ENCODE peak calls at places on chromosomes 5 and 9, in five cellular contexts. S, T, Q, P and A are unnamed samples.

GRCh38 chr9:21695874-21696341 is 106.5 kb upstream of the MTAP start:
- DNase-seq in P (no peak), S (no peak), Q (peak), T (no peak), A (no peak)

GRCh38 chr5:38347040-38347763 is 88.8 kb downstream of the EGFLAM start:
- DNase-seq in P (no peak), Q (no peak), S (no peak), T (no peak), A (no peak)

GRCh38 chr5:82911902-82912301 is 165.3 kb downstream of the TMEM167A start:
- DNase-seq in S (no peak), P (peak), Q (no peak), T (no peak), A (no peak)

GRCh38 chr9:90933468-90933867 is 131.8 kb downstream of the SYK start:
- DNase-seq in P (no peak), S (no peak), T (no peak), Q (no peak), A (no peak)

GRCh38 chr9:32360983-32361673 is 23.3 kb upstream of the ACO1 start:
- DNase-seq in S (no peak), Q (no peak), P (no peak), T (no peak), A (no peak)

GRCh38 chr5:40474250-40474649 is 205.5 kb upstream of the PTGER4 start:
- DNase-seq in Q (no peak), T (no peak), S (no peak), P (no peak), A (no peak)

GRCh38 chr9:91741529-91741928 is 208.5 kb downstream of the ROR2 start:
- DNase-seq in Q (no peak), S (no peak), T (no peak), P (no peak), A (no peak)

GRCh38 chr5:154086123-154086522 is 47.4 kb downstream of the MFAP3 start:
- DNase-seq in S (no peak), P (no peak), T (no peak), Q (no peak), A (no peak)

GRCh38 chr9:93172646-93173364 is 11.1 kb upstream of the WNK2 start:
- DNase-seq in S (no peak), Q (no peak), P (no peak), T (no peak), A (no peak)

GRCh38 chr9:134458111-134458845 is 132.0 kb downstream of the RXRA start:
- DNase-seq in Q (no peak), S (no peak), P (peak), T (no peak), A (no peak)

GRCh38 chr9:125189011-125189360 is 617 bp downstream of the PPP6C start:
- DNase-seq in S (peak), T (peak), P (peak), Q (peak), A (peak)

GRCh38 chr5:146706321-146706972 is 172.1 kb downstream of the PPP2R2B start:
- DNase-seq in S (no peak), T (no peak), Q (no peak), P (no peak), A (no peak)

GRCh38 chr5:44402084-44402483 is 12.9 kb upstream of the FGF10 start:
- DNase-seq in P (no peak), S (no peak), T (no peak), Q (no peak), A (no peak)

GRCh38 chr9:130030821-130031481 is 12.0 kb downstream of the FNBP1 start:
- DNase-seq in T (no peak), P (no peak), S (no peak), Q (no peak), A (peak)

GRCh38 chr9:81665514-81665838 is 23.9 kb downstream of the TLE1 start:
- DNase-seq in S (no peak), P (no peak), T (no peak), Q (no peak), A (no peak)

GRCh38 chr5:58239731-58240130 is 220.2 kb downstream of the PLK2 start:
- DNase-seq in T (no peak), S (no peak), P (no peak), Q (no peak), A (no peak)

GRCh38 chr5:178590141-178590923 is at the start of gene COL23A1:
- DNase-seq in T (peak), S (no peak), Q (peak), P (peak), A (peak)

GRCh38 chr9:121199921-121200320 is 1.7 kb downstream of the RAB14 start:
- DNase-seq in Q (no peak), P (no peak), S (no peak), T (no peak), A (no peak)

GRCh38 chr9:14309403-14309802 is 4.5 kb downstream of the NFIB start:
- DNase-seq in S (no peak), T (no peak), Q (no peak), P (no peak), A (no peak)

GRCh38 chr5:132684922-132685720 is 11.3 kb downstream of the IL4 start:
- DNase-seq in Q (no peak), S (no peak), T (no peak), P (no peak), A (no peak)

GRCh38 chr5:139711852-139712171 is 63.7 kb downstream of the CXXC5 start:
- DNase-seq in S (no peak), P (no peak), T (no peak), Q (peak), A (peak)

GRCh38 chr5:178535299-178536175 is 54.7 kb downstream of the COL23A1 start:
- DNase-seq in Q (peak), S (no peak), T (peak), P (peak), A (peak)

GRCh38 chr5:67644221-67644920 is 447.8 kb upstream of the CD180 start:
- DNase-seq in Q (no peak), S (no peak), P (no peak), T (no peak), A (no peak)

GRCh38 chr5:132418876-132419275 is 49.4 kb downstream of the SLC22A5 start:
- DNase-seq in T (no peak), S (no peak), Q (no peak), P (no peak), A (no peak)

GRCh38 chr5:126004636-126005035 is 418.6 kb upstream of the GRAMD2B start:
- DNase-seq in T (no peak), P (no peak), Q (no peak), S (peak), A (no peak)

GRCh38 chr5:102718819-102719218 is 36.3 kb upstream of the PAM start:
- DNase-seq in S (no peak), T (no peak), P (no peak), Q (no peak), A (no peak)

GRCh38 chr5:134171972-134172371 is 4.8 kb downstream of the SKP1 start:
- DNase-seq in Q (no peak), S (no peak), T (peak), P (no peak), A (no peak)

GRCh38 chr5:106843812-106844416 is 826.8 kb downstream of the EFNA5 start:
- DNase-seq in S (no peak), T (no peak), P (no peak), Q (no peak), A (no peak)

GRCh38 chr9:134396825-134397224 is 70.6 kb downstream of the RXRA start:
- DNase-seq in P (no peak), T (no peak), Q (peak), S (no peak), A (no peak)

GRCh38 chr9:120715331-120715924 is 1.2 kb upstream of the MEGF9 start:
- DNase-seq in Q (peak), T (no peak), P (peak), S (no peak), A (peak)

GRCh38 chr9:5478214-5478613 is 27.9 kb downstream of the CD274 start:
- DNase-seq in T (no peak), S (no peak), P (no peak), Q (no peak), A (no peak)

GRCh38 chr9:134644715-134645606 is 3.4 kb downstream of the COL5A1 start:
- DNase-seq in P (peak), S (peak), T (peak), Q (no peak), A (peak)

GRCh38 chr9:91065231-91066041 is 263.8 kb downstream of the SYK start:
- DNase-seq in T (no peak), Q (no peak), S (no peak), P (no peak), A (no peak)

GRCh38 chr5:125026900-125027731 is 280.7 kb upstream of the ZNF608 start:
- DNase-seq in Q (no peak), T (peak), S (peak), P (no peak), A (no peak)

GRCh38 chr5:80761966-80762365 is 107.2 kb upstream of the DHFR start:
- DNase-seq in T (no peak), P (no peak), Q (no peak), S (no peak), A (no peak)

GRCh38 chr9:122536138-122536537 is 9.0 kb upstream of the OR1N1 start:
- DNase-seq in T (no peak), P (no peak), S (no peak), Q (no peak), A (no peak)

GRCh38 chr9:16031971-16032370 is 479.1 kb downstream of the CCDC171 start:
- DNase-seq in S (no peak), P (no peak), Q (no peak), T (no peak), A (no peak)

GRCh38 chr5:16934669-16935068 is 1.4 kb downstream of the MYO10 start:
- DNase-seq in Q (no peak), P (no peak), T (no peak), S (peak), A (peak)
- H3K4me3 ChIP-seq in Q (peak), P (peak), T (peak), S (peak), A (peak)

GRCh38 chr9:95875305-95876137 is at the start of gene ERCC6L2:
- DNase-seq in S (peak), P (peak), Q (peak), T (peak), A (peak)
- TF ChIP-seq POLR2A in S (peak), P (no peak), Q (no peak), T (peak), A (peak)

GRCh38 chr5:96931605-96932004 is 4.3 kb upstream of the LNPEP start:
- DNase-seq in S (no peak), P (no peak), T (no peak), Q (no peak), A (no peak)
- H3K4me3 ChIP-seq in S (no peak), P (no peak), T (no peak), Q (no peak), A (no peak)

GRCh38 chr5:29162297-29162696 is 2031.2 kb upstream of the CDH6 start:
- DNase-seq in T (no peak), S (no peak), Q (no peak), P (no peak), A (no peak)
- TF ChIP-seq POLR2A in T (no peak), S (no peak), Q (no peak), P (no peak), A (no peak)

GRCh38 chr5:42951169-42951846 is 88.8 kb downstream of the ANXA2R start:
- DNase-seq in T (peak), Q (peak), P (peak), S (peak), A (peak)
- H3K4me3 ChIP-seq in T (peak), Q (peak), P (peak), S (peak), A (no peak)

DNA sequence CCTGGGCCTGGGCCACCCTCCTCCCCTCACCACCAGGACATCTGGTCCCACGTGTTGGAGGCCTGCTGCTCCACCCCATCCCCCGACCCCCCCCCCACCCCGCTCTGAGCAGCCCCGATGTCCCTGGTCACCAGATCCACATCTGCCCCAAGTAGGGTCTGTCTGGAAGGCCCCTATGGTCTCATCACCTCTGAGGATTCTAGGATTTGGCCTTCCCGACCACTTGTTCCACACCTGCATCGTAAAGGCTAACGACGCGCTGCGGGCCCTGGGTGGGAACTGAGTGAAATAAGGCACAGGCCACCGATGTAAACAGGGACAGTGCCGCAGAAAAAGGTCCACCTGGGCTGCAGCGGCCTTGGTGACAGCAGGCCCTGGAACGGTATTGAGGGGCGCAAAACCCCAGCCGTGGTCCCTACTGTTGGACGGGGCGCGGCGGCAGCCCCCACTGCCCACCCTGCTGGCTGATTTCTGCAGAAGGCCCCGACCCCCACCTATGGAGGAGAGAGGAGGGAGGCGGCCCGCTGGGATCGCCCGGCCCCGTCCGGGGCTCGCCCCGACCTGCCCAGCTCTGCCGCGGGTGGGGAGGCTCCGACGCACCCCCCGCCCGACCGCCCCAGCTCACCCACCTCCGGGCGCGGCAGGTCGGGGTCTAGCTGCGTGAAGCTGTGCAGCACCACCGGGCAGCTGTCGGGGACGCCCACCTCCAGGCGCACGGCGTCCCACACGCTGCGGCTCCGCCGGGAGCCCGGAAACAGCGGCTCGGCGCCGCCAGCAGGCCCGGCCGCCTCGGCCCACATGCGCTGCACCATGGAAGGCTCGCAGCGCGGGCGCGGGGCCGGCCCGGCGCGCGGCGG is 469 bp downstream of the RALGDS start:
- DNase-seq in T (no peak), S (no peak), P (no peak), Q (peak), A (peak)
- TF ChIP-seq POLR2A in T (no peak), S (peak), P (no peak), Q (no peak), A (peak)

GRCh38 chr9:131736440-131736839 is 3.4 kb downstream of the RAPGEF1 start:
- DNase-seq in P (no peak), S (no peak), T (no peak), Q (no peak), A (no peak)

GRCh38 chr9:131734781-131735180 is 5.1 kb downstream of the RAPGEF1 start:
- DNase-seq in S (no peak), T (no peak), Q (peak), P (no peak), A (no peak)

GRCh38 chr9:131733601-131734061 is 6.2 kb downstream of the RAPGEF1 start:
- DNase-seq in P (no peak), Q (no peak), S (no peak), T (peak), A (peak)

GRCh38 chr9:131734165-131734610 is 5.7 kb downstream of the RAPGEF1 start:
- DNase-seq in P (peak), T (peak), Q (peak), S (no peak), A (peak)

DNA sequence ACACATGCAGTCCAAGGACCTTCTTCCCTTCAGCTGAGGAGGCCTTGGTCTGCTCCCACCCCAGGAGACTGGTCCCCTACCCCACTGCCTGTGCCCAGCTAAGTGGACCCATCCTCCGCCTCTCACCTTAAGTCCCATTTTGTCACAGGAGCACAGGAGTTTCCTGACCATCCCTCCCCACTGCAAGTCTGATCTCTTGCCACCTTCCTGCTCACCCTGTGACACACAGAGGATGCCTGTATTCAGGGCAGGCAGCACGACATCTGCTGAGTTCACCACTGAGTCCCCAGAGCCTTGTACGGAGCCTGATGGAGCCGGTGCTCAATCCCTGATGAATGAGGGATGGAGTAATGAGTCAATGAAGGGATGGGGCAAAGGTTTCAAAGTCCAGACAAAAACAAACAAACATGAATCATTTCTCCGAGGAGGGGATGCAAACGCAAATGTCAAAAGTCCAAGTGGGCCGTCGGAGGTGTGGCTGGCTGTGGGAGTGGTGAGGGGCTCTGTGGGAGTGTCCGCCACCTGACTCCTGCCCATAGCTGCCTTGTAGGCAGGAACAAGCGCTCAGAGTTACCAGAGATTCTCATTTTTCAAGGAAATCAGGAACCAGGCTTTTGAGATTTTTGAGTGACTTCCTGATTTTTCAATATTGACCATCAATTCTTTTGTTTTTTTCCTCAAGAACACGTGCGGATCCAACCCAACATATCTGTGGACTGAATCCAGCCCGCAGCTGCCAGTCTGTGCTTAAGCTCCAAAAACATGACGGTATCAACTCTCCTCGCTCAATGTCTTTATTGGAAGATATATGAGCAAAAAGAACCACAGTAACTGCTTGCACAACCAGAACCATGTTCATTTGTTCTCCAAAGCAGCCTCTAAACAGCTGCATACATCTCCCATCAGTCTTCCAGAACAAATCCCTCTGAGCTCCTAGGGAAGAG is 4.4 kb downstream of the RAPGEF1 start:
- DNase-seq in P (no peak), T (peak), S (no peak), Q (no peak), A (no peak)
- H3K4me3 ChIP-seq in P (no peak), T (no peak), S (no peak), Q (no peak), A (no peak)

DNA sequence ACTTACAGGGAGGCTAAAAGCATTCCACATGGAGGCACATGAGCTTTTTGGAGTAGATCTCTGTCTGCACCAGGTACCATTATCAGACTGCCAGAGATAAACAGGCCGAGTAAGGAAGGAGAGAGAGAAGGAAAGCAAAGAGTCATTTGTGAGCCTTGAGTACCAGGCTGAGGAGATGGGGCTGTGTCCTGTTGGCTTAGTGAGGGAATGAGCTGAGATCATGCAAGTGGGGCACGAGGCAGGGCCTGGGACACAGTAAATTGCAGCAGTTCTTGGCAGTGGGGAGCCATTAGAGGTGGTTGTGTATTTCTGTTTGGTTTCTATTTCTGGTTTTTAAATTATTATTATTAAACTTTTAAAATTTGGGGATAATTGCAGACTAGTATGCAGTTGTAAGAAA is 53.3 kb downstream of the TSTD2 start:
- DNase-seq in Q (no peak), S (no peak), T (no peak), P (no peak), A (no peak)
- TF ChIP-seq POLR2A in Q (no peak), S (no peak), T (no peak), P (no peak), A (no peak)

DNA sequence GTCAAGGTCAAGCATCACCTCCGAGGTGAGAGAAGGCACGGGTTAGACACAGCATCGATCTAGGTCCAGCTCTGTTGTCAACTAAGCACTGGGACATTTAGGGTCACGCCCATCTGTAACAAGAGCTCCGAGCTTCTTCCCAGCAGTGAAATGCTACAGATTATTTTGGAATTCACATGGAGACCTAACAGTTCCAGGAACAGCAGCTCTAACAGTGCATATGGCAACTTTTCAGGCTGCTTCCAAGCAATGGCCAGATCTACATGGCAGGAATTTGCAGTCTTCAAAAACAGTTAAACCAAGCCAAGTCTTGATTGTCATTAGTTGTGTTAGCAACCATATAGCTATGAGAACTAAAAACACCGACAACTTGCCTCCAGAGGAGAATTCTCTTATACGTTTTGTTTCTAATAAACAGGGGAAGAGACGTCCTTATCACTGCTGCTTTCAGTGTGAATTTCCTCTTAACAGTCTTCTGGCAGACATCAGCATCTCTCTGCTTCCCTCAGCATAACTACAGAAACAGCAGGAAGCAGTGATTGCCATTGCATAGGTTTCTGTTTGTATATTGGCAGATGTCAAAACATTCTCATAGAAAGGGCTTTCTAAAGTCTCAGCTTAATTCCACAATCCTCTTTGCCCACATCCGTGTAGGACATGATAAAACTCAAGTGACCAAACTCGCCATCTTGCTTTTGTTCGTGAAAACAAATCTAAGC is 242.1 kb upstream of the DAPK1 start:
- DNase-seq in S (no peak), P (no peak), T (no peak), Q (no peak), A (no peak)
- H3K4me3 ChIP-seq in S (no peak), P (no peak), T (no peak), Q (no peak), A (no peak)